ENCODE peak calls at places on chromosome 11, in six cellular contexts. J, O, V, W, E and Z are unnamed samples.

GRCh38 chr11:46599340-46600067 is 5.7 kb upstream of the AMBRA1 start:
- DNase-seq in J (no peak), O (no peak), V (no peak), W (peak), E (no peak), Z (no peak)

GRCh38 chr11:46597609-46598219 is 3.9 kb upstream of the AMBRA1 start:
- DNase-seq in J (no peak), O (no peak), V (no peak), W (no peak), E (no peak), Z (no peak)

GRCh38 chr11:85768473-85769146 is 42.3 kb downstream of the SYTL2 start:
- DNase-seq in J (no peak), O (no peak), V (peak), W (no peak), E (no peak), Z (no peak)

GRCh38 chr11:60869451-60869825 is 2.1 kb downstream of the ZP1 start:
- DNase-seq in J (no peak), O (peak), V (no peak), W (no peak), E (no peak), Z (no peak)

GRCh38 chr11:99275521-99275920 is 254.8 kb downstream of the CNTN5 start:
- DNase-seq in J (no peak), O (no peak), V (no peak), W (no peak), E (no peak), Z (no peak)

GRCh38 chr11:36431429-36432092 is 78.5 kb downstream of the TRAF6 start:
- DNase-seq in J (no peak), O (no peak), V (peak), W (no peak), E (peak), Z (peak)

GRCh38 chr11:105838668-105839403 is 183.2 kb downstream of the MSANTD4 start:
- DNase-seq in J (no peak), O (no peak), V (no peak), W (no peak), E (no peak), Z (peak)

GRCh38 chr11:10076458-10077141 is 217.4 kb downstream of the SBF2 start:
- DNase-seq in J (no peak), O (peak), V (peak), W (peak), E (peak), Z (peak)

GRCh38 chr11:33652001-33652400 is 48.6 kb downstream of the C11orf91 start:
- DNase-seq in J (no peak), O (no peak), V (no peak), W (no peak), E (peak), Z (peak)

GRCh38 chr11:29129850-29130249 is 887.0 kb downstream of the KCNA4 start:
- DNase-seq in J (no peak), O (no peak), V (no peak), W (no peak), E (no peak), Z (no peak)